ENCODE peak calls at places on chromosomes 4 and X, in six cellular contexts. One of them, this sample, is unnamed.

GRCh38 chr4:10077101-10077491 is 39.5 kb downstream of the WDR1 start:
- DNase-seq in heart left ventricle: no peak
- DNase-seq in bronchial epithelial cell: no peak
- DNase-seq in hepatocyte: no peak
- DNase-seq in fibroblast of pulmonary artery: no peak
- DNase-seq in dorsolateral prefrontal cortex: no peak
- DNase-seq in this sample: no peak

GRCh38 chrX:16822723-16823122 is 36.5 kb downstream of the TXLNG start:
- DNase-seq in heart left ventricle: no peak
- DNase-seq in bronchial epithelial cell: peak
- DNase-seq in hepatocyte: no peak
- DNase-seq in fibroblast of pulmonary artery: peak
- DNase-seq in dorsolateral prefrontal cortex: no peak
- DNase-seq in this sample: no peak

GRCh38 chrX:56766554-56767412 is 37.7 kb downstream of the NBDY start:
- DNase-seq in heart left ventricle: no peak
- DNase-seq in bronchial epithelial cell: no peak
- DNase-seq in hepatocyte: no peak
- DNase-seq in fibroblast of pulmonary artery: peak
- DNase-seq in dorsolateral prefrontal cortex: no peak
- DNase-seq in this sample: peak

GRCh38 chr4:19776929-19777328 is 474.8 kb upstream of the SLIT2 start:
- DNase-seq in heart left ventricle: no peak
- DNase-seq in bronchial epithelial cell: no peak
- DNase-seq in hepatocyte: no peak
- DNase-seq in fibroblast of pulmonary artery: peak
- DNase-seq in dorsolateral prefrontal cortex: no peak
- DNase-seq in this sample: no peak

GRCh38 chr4:135917016-135917415 is 1615.3 kb downstream of the PCDH18 start:
- DNase-seq in heart left ventricle: no peak
- DNase-seq in bronchial epithelial cell: no peak
- DNase-seq in hepatocyte: no peak
- DNase-seq in fibroblast of pulmonary artery: peak
- DNase-seq in dorsolateral prefrontal cortex: no peak
- DNase-seq in this sample: no peak

GRCh38 chr4:40180356-40180755 is 16.5 kb upstream of the RHOH start:
- DNase-seq in heart left ventricle: no peak
- DNase-seq in bronchial epithelial cell: peak
- DNase-seq in hepatocyte: no peak
- DNase-seq in fibroblast of pulmonary artery: peak
- DNase-seq in dorsolateral prefrontal cortex: no peak
- DNase-seq in this sample: no peak

GRCh38 chr4:7375427-7375826 is 59.3 kb downstream of the PSAPL1 start:
- DNase-seq in heart left ventricle: peak
- DNase-seq in bronchial epithelial cell: no peak
- DNase-seq in hepatocyte: no peak
- DNase-seq in fibroblast of pulmonary artery: no peak
- DNase-seq in dorsolateral prefrontal cortex: no peak
- DNase-seq in this sample: no peak

GRCh38 chr4:186134254-186134653 is 29.8 kb downstream of the FAM149A start:
- DNase-seq in heart left ventricle: no peak
- DNase-seq in bronchial epithelial cell: no peak
- DNase-seq in hepatocyte: no peak
- DNase-seq in fibroblast of pulmonary artery: no peak
- DNase-seq in dorsolateral prefrontal cortex: no peak
- DNase-seq in this sample: no peak

GRCh38 chr4:106851686-106852085 is 184.4 kb downstream of the DKK2 start:
- DNase-seq in heart left ventricle: no peak
- DNase-seq in bronchial epithelial cell: no peak
- DNase-seq in hepatocyte: no peak
- DNase-seq in fibroblast of pulmonary artery: no peak
- DNase-seq in dorsolateral prefrontal cortex: no peak
- DNase-seq in this sample: no peak

GRCh38 chrX:95346854-95347253 is 1337.8 kb upstream of the DIAPH2 start:
- DNase-seq in heart left ventricle: no peak
- DNase-seq in bronchial epithelial cell: peak
- DNase-seq in hepatocyte: no peak
- DNase-seq in fibroblast of pulmonary artery: peak
- DNase-seq in dorsolateral prefrontal cortex: no peak
- DNase-seq in this sample: no peak

GRCh38 chr4:167176723-167177367 is 57.4 kb downstream of the SPOCK3 start:
- DNase-seq in heart left ventricle: no peak
- DNase-seq in bronchial epithelial cell: no peak
- DNase-seq in hepatocyte: peak
- DNase-seq in fibroblast of pulmonary artery: no peak
- DNase-seq in dorsolateral prefrontal cortex: no peak
- DNase-seq in this sample: no peak

GRCh38 chr4:678765-679481 is 4.6 kb downstream of the MYL5 start:
- DNase-seq in heart left ventricle: peak
- DNase-seq in bronchial epithelial cell: no peak
- DNase-seq in hepatocyte: no peak
- DNase-seq in fibroblast of pulmonary artery: no peak
- DNase-seq in dorsolateral prefrontal cortex: no peak
- DNase-seq in this sample: no peak

GRCh38 chr4:47639531-47639930 is 154.5 kb downstream of the ATP10D start:
- DNase-seq in heart left ventricle: no peak
- DNase-seq in bronchial epithelial cell: peak
- DNase-seq in hepatocyte: no peak
- DNase-seq in fibroblast of pulmonary artery: peak
- DNase-seq in dorsolateral prefrontal cortex: no peak
- DNase-seq in this sample: no peak

GRCh38 chrX:133401539-133401938 is 13.8 kb downstream of the GPC4 start:
- DNase-seq in heart left ventricle: no peak
- DNase-seq in bronchial epithelial cell: no peak
- DNase-seq in hepatocyte: no peak
- DNase-seq in fibroblast of pulmonary artery: no peak
- DNase-seq in dorsolateral prefrontal cortex: no peak
- DNase-seq in this sample: no peak

GRCh38 chrX:141467442-141467841 is 117.1 kb downstream of the SPANXA1 start:
- DNase-seq in heart left ventricle: no peak
- DNase-seq in bronchial epithelial cell: peak
- DNase-seq in hepatocyte: no peak
- DNase-seq in fibroblast of pulmonary artery: peak
- DNase-seq in dorsolateral prefrontal cortex: no peak
- DNase-seq in this sample: no peak

GRCh38 chr4:118865091-118865708 is 23.5 kb upstream of the SYNPO2 start:
- DNase-seq in heart left ventricle: no peak
- DNase-seq in bronchial epithelial cell: peak
- DNase-seq in hepatocyte: peak
- DNase-seq in fibroblast of pulmonary artery: peak
- DNase-seq in dorsolateral prefrontal cortex: no peak
- DNase-seq in this sample: no peak

GRCh38 chrX:120244735-120245498 is 5.7 kb upstream of the ZBTB33 start:
- DNase-seq in heart left ventricle: peak
- DNase-seq in bronchial epithelial cell: peak
- DNase-seq in hepatocyte: peak
- DNase-seq in fibroblast of pulmonary artery: peak
- DNase-seq in dorsolateral prefrontal cortex: no peak
- DNase-seq in this sample: peak

GRCh38 chr4:132792305-132792704 is 356.8 kb upstream of the PCDH10 start:
- DNase-seq in heart left ventricle: no peak
- DNase-seq in bronchial epithelial cell: no peak
- DNase-seq in hepatocyte: no peak
- DNase-seq in fibroblast of pulmonary artery: no peak
- DNase-seq in dorsolateral prefrontal cortex: no peak
- DNase-seq in this sample: no peak

GRCh38 chr4:89344571-89344970 is 37.0 kb upstream of the GPRIN3 start:
- DNase-seq in heart left ventricle: no peak
- DNase-seq in bronchial epithelial cell: no peak
- DNase-seq in hepatocyte: no peak
- DNase-seq in fibroblast of pulmonary artery: peak
- DNase-seq in dorsolateral prefrontal cortex: no peak
- DNase-seq in this sample: no peak

GRCh38 chr4:140497776-140498636 is at the start of gene MGAT4D:
- DNase-seq in heart left ventricle: peak
- DNase-seq in bronchial epithelial cell: no peak
- DNase-seq in hepatocyte: peak
- DNase-seq in fibroblast of pulmonary artery: no peak
- DNase-seq in dorsolateral prefrontal cortex: no peak
- DNase-seq in this sample: peak

DNA sequence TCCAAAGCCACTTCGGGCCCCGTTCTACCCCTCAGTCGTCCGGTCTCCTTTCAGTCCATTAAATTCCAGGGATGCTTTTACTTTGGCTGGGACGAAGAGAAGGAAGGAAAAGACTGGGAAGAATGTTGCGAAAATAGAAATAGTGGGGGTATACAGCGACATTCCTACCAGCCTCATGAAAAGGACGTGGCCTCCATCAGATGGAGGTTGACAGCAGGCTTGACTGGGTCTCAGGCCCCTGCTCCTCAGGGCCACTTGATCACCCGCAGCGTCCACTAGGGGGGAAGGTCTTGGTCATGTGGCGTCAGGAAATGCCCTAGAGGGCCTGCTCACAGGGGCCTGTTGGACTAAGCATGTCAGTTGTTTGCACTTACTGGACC is 671 bp upstream of the ANKRD50 start:
- DNase-seq in heart left ventricle: peak
- DNase-seq in bronchial epithelial cell: peak
- DNase-seq in hepatocyte: peak
- DNase-seq in fibroblast of pulmonary artery: peak
- DNase-seq in dorsolateral prefrontal cortex: peak
- DNase-seq in this sample: peak
- TF ChIP-seq CTCF in heart left ventricle: peak
- TF ChIP-seq CTCF in bronchial epithelial cell: peak
- TF ChIP-seq CTCF in hepatocyte: peak
- TF ChIP-seq CTCF in fibroblast of pulmonary artery: peak
- TF ChIP-seq CTCF in dorsolateral prefrontal cortex: peak
- TF ChIP-seq CTCF in this sample: peak

GRCh38 chrX:116490091-116490490 is 27.3 kb upstream of the CT83 start:
- DNase-seq in heart left ventricle: no peak
- DNase-seq in bronchial epithelial cell: peak
- DNase-seq in hepatocyte: no peak
- DNase-seq in fibroblast of pulmonary artery: peak
- DNase-seq in dorsolateral prefrontal cortex: no peak
- DNase-seq in this sample: no peak
- TF ChIP-seq CTCF in heart left ventricle: peak
- TF ChIP-seq CTCF in bronchial epithelial cell: peak
- TF ChIP-seq CTCF in hepatocyte: peak
- TF ChIP-seq CTCF in fibroblast of pulmonary artery: peak
- TF ChIP-seq CTCF in dorsolateral prefrontal cortex: peak
- TF ChIP-seq CTCF in this sample: peak

DNA sequence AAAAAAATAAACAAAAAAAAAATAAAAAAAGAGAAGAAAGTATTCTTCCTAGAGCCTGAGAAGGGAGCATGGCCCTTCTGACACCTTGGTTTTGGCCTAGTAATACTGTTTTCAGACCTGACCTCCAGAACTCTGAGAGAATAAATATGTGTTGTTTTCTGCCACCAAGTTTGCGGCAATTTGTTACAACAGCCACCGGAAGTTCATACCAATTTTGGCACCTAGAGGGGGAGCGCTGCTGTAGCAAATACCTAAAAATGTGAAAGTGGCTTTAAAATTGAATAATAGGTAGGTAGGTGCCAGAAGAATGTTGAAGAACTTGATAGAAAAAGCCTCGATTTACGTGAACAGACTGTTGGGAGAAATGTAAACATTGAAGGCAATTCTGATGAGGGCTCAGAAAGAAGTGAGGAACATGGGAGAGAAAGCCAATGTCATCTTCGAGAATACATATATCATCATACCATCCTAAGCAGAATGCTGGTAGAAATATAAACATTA is 27.5 kb upstream of the SPACA5B start:
- DNase-seq in heart left ventricle: no peak
- DNase-seq in bronchial epithelial cell: no peak
- DNase-seq in hepatocyte: no peak
- DNase-seq in fibroblast of pulmonary artery: no peak
- DNase-seq in dorsolateral prefrontal cortex: no peak
- DNase-seq in this sample: no peak
- TF ChIP-seq CTCF in heart left ventricle: no peak
- TF ChIP-seq CTCF in bronchial epithelial cell: no peak
- TF ChIP-seq CTCF in hepatocyte: no peak
- TF ChIP-seq CTCF in fibroblast of pulmonary artery: no peak
- TF ChIP-seq CTCF in dorsolateral prefrontal cortex: no peak
- TF ChIP-seq CTCF in this sample: no peak

GRCh38 chr4:23654791-23655190 is 235.1 kb downstream of the PPARGC1A start:
- DNase-seq in heart left ventricle: no peak
- DNase-seq in bronchial epithelial cell: peak
- DNase-seq in hepatocyte: no peak
- DNase-seq in fibroblast of pulmonary artery: peak
- DNase-seq in dorsolateral prefrontal cortex: no peak
- DNase-seq in this sample: no peak
- TF ChIP-seq CTCF in heart left ventricle: no peak
- TF ChIP-seq CTCF in bronchial epithelial cell: no peak
- TF ChIP-seq CTCF in hepatocyte: no peak
- TF ChIP-seq CTCF in fibroblast of pulmonary artery: no peak
- TF ChIP-seq CTCF in dorsolateral prefrontal cortex: no peak
- TF ChIP-seq CTCF in this sample: no peak

DNA sequence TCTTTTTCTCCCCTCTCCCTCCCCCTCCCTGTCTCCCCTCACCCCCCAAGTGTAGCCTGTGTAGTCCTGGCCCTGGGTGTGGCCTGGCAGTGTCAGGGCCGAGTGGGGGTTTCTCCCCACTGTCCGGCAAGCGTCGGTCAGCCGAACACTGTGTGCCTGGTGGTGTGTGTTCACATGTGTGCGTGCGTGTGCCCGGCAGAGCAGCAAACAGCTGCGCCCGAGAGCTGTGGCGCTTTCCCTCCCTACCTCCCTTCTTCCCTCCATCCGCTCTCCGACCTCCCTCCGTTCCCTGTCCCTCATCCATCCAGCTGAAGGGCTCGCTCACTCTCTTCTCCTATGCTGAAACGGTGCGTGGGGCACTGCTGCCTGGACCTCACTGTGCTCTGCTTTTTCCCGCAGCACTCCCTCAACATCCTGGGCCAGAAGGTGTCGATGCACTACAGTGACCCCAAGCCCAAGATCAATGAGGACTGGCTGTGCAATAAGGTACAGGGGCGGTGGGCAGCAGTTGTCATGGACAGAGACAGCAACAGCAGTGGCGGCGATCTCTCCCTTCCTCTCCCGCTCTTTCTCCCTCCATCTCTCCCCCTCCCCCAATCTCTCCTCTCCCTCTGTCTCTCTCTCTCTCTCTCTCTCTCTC is 17.4 kb upstream of the UBA1 start:
- DNase-seq in heart left ventricle: no peak
- DNase-seq in bronchial epithelial cell: no peak
- DNase-seq in hepatocyte: no peak
- DNase-seq in fibroblast of pulmonary artery: no peak
- DNase-seq in dorsolateral prefrontal cortex: no peak
- DNase-seq in this sample: no peak
- TF ChIP-seq CTCF in heart left ventricle: no peak
- TF ChIP-seq CTCF in bronchial epithelial cell: no peak
- TF ChIP-seq CTCF in hepatocyte: no peak
- TF ChIP-seq CTCF in fibroblast of pulmonary artery: no peak
- TF ChIP-seq CTCF in dorsolateral prefrontal cortex: no peak
- TF ChIP-seq CTCF in this sample: no peak

DNA sequence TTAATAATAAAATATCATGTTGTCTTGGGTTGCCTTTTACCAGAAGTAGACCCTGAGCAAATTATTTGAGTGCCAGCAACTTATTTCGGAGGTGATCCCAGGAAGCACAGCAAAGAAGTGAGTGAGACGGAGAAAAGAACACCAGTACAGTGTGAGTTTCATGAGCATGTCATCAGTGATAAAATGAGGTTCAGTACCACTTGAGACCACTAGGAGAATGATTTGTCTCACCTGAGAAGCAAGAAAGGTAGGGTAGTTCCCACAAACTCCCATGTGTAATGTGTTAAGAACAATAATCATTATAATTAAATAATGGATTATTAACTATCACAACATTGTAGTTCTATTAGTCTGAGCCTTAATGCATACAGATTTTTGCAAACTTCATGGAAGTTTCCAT is 112.8 kb upstream of the DMD start:
- DNase-seq in heart left ventricle: no peak
- DNase-seq in bronchial epithelial cell: peak
- DNase-seq in hepatocyte: no peak
- DNase-seq in fibroblast of pulmonary artery: no peak
- DNase-seq in dorsolateral prefrontal cortex: no peak
- DNase-seq in this sample: no peak
- TF ChIP-seq CTCF in heart left ventricle: no peak
- TF ChIP-seq CTCF in bronchial epithelial cell: no peak
- TF ChIP-seq CTCF in hepatocyte: no peak
- TF ChIP-seq CTCF in fibroblast of pulmonary artery: no peak
- TF ChIP-seq CTCF in dorsolateral prefrontal cortex: no peak
- TF ChIP-seq CTCF in this sample: peak

This sample was measured in type B pancreatic cell.